ENCODE peak calls at places on chromosomes 2 and 18, in ten cellular contexts. M, X, O, Z, A, V, I, Y, U and Q are unnamed samples.

GRCh38 chr2:120750488-120751210 is 15.0 kb downstream of the GLI2 start:
- DNase-seq in M (no peak), X (no peak), O (peak), Z (no peak), A (no peak), V (no peak), I (no peak), Y (no peak), U (no peak), Q (no peak)

GRCh38 chr2:150554046-150554445 is 66.6 kb upstream of the RND3 start:
- DNase-seq in M (no peak), X (no peak), O (no peak), Z (no peak), A (no peak), V (no peak), I (no peak), Y (no peak), U (no peak), Q (no peak)

GRCh38 chr2:230684222-230685164 is 28.1 kb upstream of the CAB39 start:
- DNase-seq in M (peak), X (no peak), O (no peak), Z (no peak), A (no peak), V (no peak), I (no peak), Y (peak), U (no peak), Q (no peak)

GRCh38 chr18:62957885-62958472 is 242.6 kb downstream of the PHLPP1 start:
- DNase-seq in M (peak), X (peak), O (no peak), Z (no peak), A (no peak), V (no peak), I (peak), Y (peak), U (peak), Q (no peak)

GRCh38 chr2:67840460-67841068 is 222.2 kb downstream of the C1D start:
- DNase-seq in M (peak), X (peak), O (peak), Z (no peak), A (no peak), V (peak), I (peak), Y (peak), U (peak), Q (peak)

GRCh38 chr18:62187543-62188378 is 706 bp downstream of the RELCH start:
- DNase-seq in M (peak), X (peak), O (no peak), Z (no peak), A (no peak), V (peak), I (peak), Y (peak), U (peak), Q (no peak)

GRCh38 chr2:96251721-96252292 is 14.0 kb downstream of the TMEM127 start:
- DNase-seq in M (no peak), X (no peak), O (peak), Z (peak), A (no peak), V (no peak), I (peak), Y (peak), U (no peak), Q (peak)

GRCh38 chr2:202069189-202070050 is 3.6 kb upstream of the KIAA2012 start:
- DNase-seq in M (no peak), X (no peak), O (no peak), Z (no peak), A (no peak), V (no peak), I (no peak), Y (no peak), U (no peak), Q (no peak)

GRCh38 chr18:32138332-32138731 is 46.7 kb downstream of the RNF138 start:
- DNase-seq in M (no peak), X (no peak), O (no peak), Z (no peak), A (no peak), V (no peak), I (no peak), Y (no peak), U (no peak), Q (no peak)

GRCh38 chr18:1528964-1529509 is 624.4 kb downstream of the ADCYAP1 start:
- DNase-seq in M (no peak), X (no peak), O (no peak), Z (no peak), A (no peak), V (no peak), I (no peak), Y (no peak), U (no peak), Q (no peak)

GRCh38 chr2:219059725-219060682 is 717 bp downstream of the IHH start:
- DNase-seq in M (no peak), X (peak), O (no peak), Z (no peak), A (no peak), V (peak), I (peak), Y (peak), U (no peak), Q (no peak)

GRCh38 chr2:225041210-225041870 is 928 bp downstream of the DOCK10 start:
- DNase-seq in M (peak), X (no peak), O (no peak), Z (no peak), A (peak), V (peak), I (peak), Y (peak), U (peak), Q (no peak)

GRCh38 chr2:139790807-139791206 is 1010.6 kb upstream of the NXPH2 start:
- DNase-seq in M (peak), X (no peak), O (no peak), Z (no peak), A (no peak), V (no peak), I (no peak), Y (peak), U (no peak), Q (no peak)

GRCh38 chr18:23689616-23690504 is 607 bp downstream of the LAMA3 start:
- DNase-seq in M (no peak), X (peak), O (no peak), Z (no peak), A (no peak), V (peak), I (peak), Y (peak), U (peak), Q (no peak)

GRCh38 chr2:199693861-199694260 is 157.1 kb downstream of the FTCDNL1 start:
- DNase-seq in M (no peak), X (no peak), O (no peak), Z (no peak), A (no peak), V (no peak), I (no peak), Y (no peak), U (no peak), Q (no peak)

GRCh38 chr2:239824051-239824694 is 201.0 kb downstream of the NDUFA10 start:
- DNase-seq in M (peak), X (peak), O (peak), Z (no peak), A (no peak), V (no peak), I (peak), Y (peak), U (no peak), Q (no peak)

GRCh38 chr2:60466161-60466702 is 87.2 kb downstream of the BCL11A start:
- DNase-seq in M (peak), X (no peak), O (no peak), Z (no peak), A (no peak), V (no peak), I (no peak), Y (no peak), U (no peak), Q (no peak)

GRCh38 chr2:181656450-181657261 is at the start of gene CERKL:
- DNase-seq in M (peak), X (peak), O (no peak), Z (no peak), A (no peak), V (peak), I (peak), Y (peak), U (peak), Q (no peak)

GRCh38 chr2:187169108-187169713 is 278.8 kb downstream of the CALCRL start:
- DNase-seq in M (no peak), X (no peak), O (no peak), Z (no peak), A (peak), V (no peak), I (no peak), Y (no peak), U (no peak), Q (no peak)

GRCh38 chr2:57869763-57870344 is 176.8 kb upstream of the VRK2 start:
- DNase-seq in M (no peak), X (no peak), O (no peak), Z (no peak), A (no peak), V (no peak), I (no peak), Y (no peak), U (no peak), Q (no peak)

GRCh38 chr18:10010611-10011015 is 96.8 kb downstream of the VAPA start:
- DNase-seq in M (peak), X (no peak), O (peak), Z (peak), A (no peak), V (no peak), I (no peak), Y (peak), U (no peak), Q (peak)

GRCh38 chr18:24273596-24273995 is 124.0 kb downstream of the OSBPL1A start:
- DNase-seq in M (peak), X (no peak), O (no peak), Z (no peak), A (no peak), V (no peak), I (no peak), Y (peak), U (no peak), Q (no peak)

GRCh38 chr2:75571730-75572430 is 11.1 kb upstream of the EVA1A start:
- DNase-seq in M (peak), X (no peak), O (no peak), Z (no peak), A (no peak), V (no peak), I (no peak), Y (no peak), U (no peak), Q (no peak)

DNA sequence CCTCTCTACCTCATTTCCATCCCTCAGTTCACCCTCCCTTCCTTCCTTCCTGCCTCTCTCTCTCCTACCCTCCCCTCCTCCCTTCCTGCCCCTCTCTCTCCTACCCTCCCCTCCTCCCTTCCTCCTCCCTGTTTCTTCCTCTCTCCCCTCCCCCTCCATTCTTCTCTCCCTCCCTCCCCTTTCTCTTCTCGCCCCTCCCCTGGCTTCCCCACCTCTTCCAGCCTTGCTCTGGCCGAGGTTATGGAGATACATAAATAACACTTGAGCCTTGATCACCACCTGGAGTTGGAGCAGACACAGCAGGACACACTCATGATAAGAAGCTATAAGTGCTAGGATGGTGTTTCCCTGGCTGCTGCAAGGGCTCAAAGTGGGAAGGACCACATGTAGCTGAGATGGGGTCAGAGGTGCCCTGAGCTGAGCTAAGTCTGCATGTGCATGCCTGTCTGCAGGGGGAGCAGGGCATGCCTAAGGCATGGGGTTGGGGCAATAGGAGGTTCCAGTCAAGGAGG is 326.1 kb upstream of the HS6ST1 start:
- DNase-seq in M (no peak), X (no peak), O (peak), Z (no peak), A (no peak), V (peak), I (peak), Y (no peak), U (no peak), Q (no peak)
- TF ChIP-seq CTCF in M (no peak), X (no peak), O (no peak), Z (no peak), A (no peak), V (no peak), I (no peak), Y (no peak), U (no peak), Q (peak)

GRCh38 chr2:127051116-127051779 is 55.7 kb downstream of the BIN1 start:
- DNase-seq in M (no peak), X (no peak), O (peak), Z (no peak), A (no peak), V (peak), I (peak), Y (no peak), U (peak), Q (no peak)
- TF ChIP-seq CTCF in M (no peak), X (no peak), O (no peak), Z (no peak), A (no peak), V (no peak), I (no peak), Y (peak), U (no peak), Q (no peak)

DNA sequence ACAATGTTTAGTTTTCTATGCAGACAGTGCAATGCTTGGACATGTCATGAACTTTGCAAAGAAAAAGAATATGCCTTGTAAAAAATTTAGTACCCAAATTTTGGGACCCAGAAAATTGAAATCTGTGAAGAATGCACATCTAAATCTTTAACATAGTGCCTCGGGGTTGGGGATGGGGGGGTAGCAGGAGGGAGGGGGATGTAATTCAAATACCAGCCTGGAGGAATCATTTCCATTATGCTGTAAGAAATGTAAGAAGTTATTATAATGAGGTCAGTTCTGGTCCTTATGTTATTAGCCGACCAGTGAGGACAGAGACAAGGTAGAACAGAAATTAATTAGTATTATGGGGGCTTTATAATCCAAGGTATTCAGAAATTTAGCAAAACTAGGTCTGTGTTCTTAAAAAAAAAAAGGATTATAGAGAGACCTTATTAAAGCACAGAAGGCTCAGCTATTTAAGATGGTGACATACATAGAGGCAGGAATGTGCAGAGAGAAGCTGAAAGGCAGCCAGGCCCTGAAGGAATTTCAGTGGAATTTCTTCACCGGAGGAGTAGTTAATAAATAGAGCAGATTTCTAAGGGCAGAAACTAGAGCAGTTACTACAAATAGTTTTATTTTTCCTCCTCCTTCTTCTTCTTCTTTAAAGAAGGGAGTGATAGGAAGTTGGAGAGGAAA is 89.0 kb upstream of the RBMS1 start:
- DNase-seq in M (peak), X (no peak), O (no peak), Z (peak), A (no peak), V (no peak), I (no peak), Y (peak), U (no peak), Q (peak)
- TF ChIP-seq CTCF in M (no peak), X (no peak), O (no peak), Z (no peak), A (no peak), V (no peak), I (no peak), Y (no peak), U (no peak), Q (no peak)

DNA sequence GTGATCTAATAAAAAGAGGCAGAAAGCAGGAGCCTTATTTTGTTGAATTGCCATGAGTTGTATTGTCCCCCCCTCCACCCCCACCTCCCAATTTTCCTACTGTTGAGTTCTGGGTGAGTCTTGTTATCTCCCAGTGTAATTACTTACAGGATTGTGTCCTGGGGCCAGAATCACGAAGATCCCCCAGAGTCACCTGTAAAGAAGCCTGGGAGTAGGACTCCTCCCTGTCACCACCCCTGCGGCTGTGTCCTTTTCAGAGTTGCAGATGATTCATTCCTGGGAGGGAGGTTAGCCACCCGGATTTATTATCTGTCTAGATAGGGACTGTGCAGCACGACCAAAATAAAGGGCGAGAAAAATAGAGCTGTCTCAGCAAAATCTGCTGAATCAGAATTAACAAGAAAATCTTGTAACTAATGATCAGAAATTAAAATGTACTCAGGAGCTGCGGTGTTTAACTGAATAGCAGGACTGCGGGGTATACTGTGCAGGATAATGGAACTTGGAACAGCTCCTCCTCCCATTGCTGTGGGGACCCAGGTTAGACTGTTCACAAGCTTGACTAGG is 81.7 kb upstream of the CAPN13 start:
- DNase-seq in M (peak), X (no peak), O (no peak), Z (no peak), A (no peak), V (no peak), I (no peak), Y (no peak), U (no peak), Q (no peak)
- TF ChIP-seq CTCF in M (no peak), X (no peak), O (no peak), Z (no peak), A (no peak), V (no peak), I (no peak), Y (no peak), U (no peak), Q (no peak)

GRCh38 chr2:197359859-197360258 is 49.3 kb upstream of the ANKRD44 start:
- DNase-seq in M (no peak), X (no peak), O (no peak), Z (no peak), A (no peak), V (no peak), I (peak), Y (no peak), U (no peak), Q (no peak)
- TF ChIP-seq CTCF in M (peak), X (no peak), O (no peak), Z (no peak), A (no peak), V (no peak), I (peak), Y (no peak), U (no peak), Q (no peak)

GRCh38 chr2:155266109-155266508 is 567.6 kb downstream of the KCNJ3 start:
- DNase-seq in M (no peak), X (no peak), O (no peak), Z (no peak), A (no peak), V (no peak), I (no peak), Y (no peak), U (no peak), Q (no peak)

GRCh38 chr2:155266579-155266978 is 568.1 kb downstream of the KCNJ3 start:
- DNase-seq in M (no peak), X (no peak), O (no peak), Z (no peak), A (no peak), V (no peak), I (peak), Y (peak), U (no peak), Q (no peak)
- TF ChIP-seq CTCF in M (no peak), X (no peak), O (no peak), Z (no peak), A (peak), V (no peak), I (peak), Y (no peak), U (no peak), Q (no peak)

GRCh38 chr18:37567994-37568359 is 2.4 kb upstream of the CELF4 start:
- DNase-seq in M (no peak), X (no peak), O (no peak), Z (no peak), A (no peak), V (no peak), I (no peak), Y (no peak), U (no peak), Q (no peak)

GRCh38 chr18:37565985-37566478 is 434 bp upstream of the CELF4 start:
- DNase-seq in M (peak), X (peak), O (peak), Z (no peak), A (no peak), V (no peak), I (peak), Y (peak), U (no peak), Q (no peak)

GRCh38 chr18:37568671-37569070 is 3.1 kb upstream of the CELF4 start:
- DNase-seq in M (no peak), X (no peak), O (no peak), Z (no peak), A (no peak), V (no peak), I (no peak), Y (no peak), U (no peak), Q (no peak)

GRCh38 chr18:37566479-37567060 is 972 bp upstream of the CELF4 start:
- DNase-seq in M (peak), X (no peak), O (peak), Z (no peak), A (no peak), V (no peak), I (no peak), Y (no peak), U (no peak), Q (no peak)

DNA sequence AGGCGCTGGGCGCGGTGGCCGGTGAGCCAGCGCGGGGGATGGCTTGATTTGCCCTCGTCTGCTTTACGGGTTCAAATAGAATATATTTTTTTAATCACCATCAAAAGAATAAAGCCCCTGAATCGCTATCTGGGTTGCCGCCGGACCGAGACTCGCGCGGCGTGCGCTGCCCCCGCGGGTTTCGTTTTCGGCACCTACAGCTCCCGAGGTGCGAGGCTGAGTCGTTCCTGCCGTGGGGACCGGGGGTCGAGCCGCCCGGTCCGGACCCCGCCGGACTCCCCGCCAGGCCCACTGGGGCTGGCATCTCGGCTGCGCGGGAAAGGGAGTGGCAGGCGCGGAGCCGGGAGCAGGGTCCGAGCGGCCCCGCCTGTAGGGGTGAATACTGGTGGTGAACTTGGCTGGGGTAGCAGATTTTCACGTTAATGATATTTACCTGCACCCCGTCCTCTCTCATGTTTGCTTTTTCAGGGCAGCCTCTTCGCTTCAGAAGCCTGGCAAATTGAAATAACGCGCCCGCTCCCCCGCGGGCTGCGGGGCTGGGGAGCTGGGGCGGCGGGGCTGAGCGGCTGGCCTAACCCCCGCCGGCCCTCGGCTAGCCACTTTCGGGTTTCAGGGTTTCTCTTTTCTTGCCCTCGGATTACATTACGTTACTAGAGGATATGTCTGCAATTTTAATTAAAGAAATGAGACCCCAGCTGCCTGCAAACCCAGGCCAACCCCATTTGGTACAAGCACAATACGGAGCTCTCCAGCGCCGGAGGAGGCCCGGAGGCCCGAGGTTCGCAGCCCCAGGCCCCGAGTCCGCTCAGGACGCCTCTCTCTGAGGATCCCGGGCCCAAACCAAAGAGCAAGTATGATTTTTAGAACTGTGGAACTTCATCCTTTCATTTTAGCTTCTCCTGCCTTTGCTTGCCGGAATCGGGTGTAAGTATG is 1.7 kb upstream of the CELF4 start:
- DNase-seq in M (no peak), X (no peak), O (peak), Z (no peak), A (no peak), V (no peak), I (no peak), Y (no peak), U (no peak), Q (no peak)
- TF ChIP-seq CTCF in M (no peak), X (no peak), O (no peak), Z (no peak), A (no peak), V (no peak), I (no peak), Y (no peak), U (no peak), Q (no peak)